ENCODE peak calls at places on chromosomes 3 and 15, in seven cellular contexts. G is stomach, F is ovary, O is tibial artery, Y is mesendoderm, D is psoas muscle, W is aorta. H is an unnamed sample.

GRCh38 chr3:14804835-14805780 is 13.7 kb upstream of the FGD5 start:
- DNase-seq in G (no peak), Y (peak), W (peak), D (no peak), F (no peak), O (no peak), H (no peak)

GRCh38 chr15:26773485-26773877 is 615 bp upstream of the GABRB3 start:
- DNase-seq in Y (peak), F (no peak), W (no peak), G (no peak), O (no peak), D (no peak), H (no peak)

GRCh38 chr15:33089878-33090757 is 104.4 kb downstream of the FMN1 start:
- DNase-seq in W (no peak), F (no peak), O (no peak), D (no peak), G (no peak), Y (no peak), H (no peak)

GRCh38 chr15:92097473-92098178 is 244.1 kb downstream of the SLCO3A1 start:
- DNase-seq in O (no peak), Y (peak), F (no peak), G (peak), W (no peak), D (no peak), H (no peak)

GRCh38 chr3:170809021-170809974 is 60.7 kb downstream of the RPL22L1 start:
- DNase-seq in W (no peak), Y (peak), F (peak), O (no peak), G (no peak), D (no peak), H (no peak)

GRCh38 chr3:14847613-14848541 is 29.1 kb downstream of the FGD5 start:
- DNase-seq in O (peak), D (peak), W (no peak), G (peak), F (no peak), Y (peak), H (peak)

GRCh38 chr3:124078978-124079911 is 87.3 kb upstream of the ROPN1 start:
- DNase-seq in O (no peak), D (no peak), F (no peak), W (no peak), G (no peak), Y (peak), H (peak)

GRCh38 chr3:141797167-141797773 is 34.1 kb downstream of the GRK7 start:
- DNase-seq in W (peak), F (peak), D (peak), O (peak), Y (peak), G (peak), H (peak)

GRCh38 chr15:66765478-66766281 is 63.6 kb downstream of the SMAD6 start:
- DNase-seq in W (peak), O (no peak), G (peak), F (no peak), D (no peak), Y (no peak), H (no peak)

GRCh38 chr15:48577495-48577894 is 68.0 kb downstream of the FBN1 start:
- DNase-seq in Y (no peak), W (no peak), G (no peak), O (no peak), F (no peak), D (no peak), H (no peak)

GRCh38 chr15:39273805-39274411 is 307.0 kb upstream of the THBS1 start:
- DNase-seq in W (no peak), G (peak), O (no peak), F (no peak), Y (no peak), D (no peak), H (no peak)

GRCh38 chr3:183129243-183129642 is 29.9 kb upstream of the MCCC1 start:
- DNase-seq in W (no peak), Y (no peak), D (no peak), G (no peak), O (no peak), F (no peak), H (no peak)

GRCh38 chr3:142945023-142945422 is 18.5 kb downstream of the PAQR9 start:
- DNase-seq in W (no peak), Y (no peak), D (no peak), F (no peak), G (no peak), O (no peak), H (no peak)

GRCh38 chr3:186032321-186032720 is 76.6 kb downstream of the ETV5 start:
- DNase-seq in F (no peak), W (no peak), O (no peak), Y (no peak), D (no peak), G (no peak), H (no peak)

GRCh38 chr3:181782306-181782924 is 70.7 kb downstream of the SOX2 start:
- DNase-seq in W (no peak), Y (peak), O (no peak), G (no peak), D (no peak), F (no peak), H (no peak)

GRCh38 chr3:131091768-131092167 is 65.1 kb downstream of the NEK11 start:
- DNase-seq in W (no peak), O (no peak), D (no peak), Y (peak), G (no peak), F (no peak), H (no peak)

GRCh38 chr3:9861201-9861600 is 17.4 kb upstream of the RPUSD3 start:
- DNase-seq in G (no peak), O (no peak), Y (no peak), W (no peak), D (no peak), F (no peak), H (no peak)

GRCh38 chr15:35691176-35691761 is 145.3 kb upstream of the DPH6 start:
- DNase-seq in Y (no peak), F (no peak), D (no peak), O (no peak), W (no peak), G (no peak), H (no peak)

GRCh38 chr15:35692256-35692867 is 146.4 kb upstream of the DPH6 start:
- DNase-seq in W (no peak), G (no peak), O (no peak), Y (no peak), D (no peak), F (no peak), H (no peak)

GRCh38 chr15:35693887-35694286 is 147.9 kb upstream of the DPH6 start:
- DNase-seq in O (no peak), Y (no peak), W (no peak), G (no peak), D (no peak), F (no peak), H (no peak)

GRCh38 chr15:35695002-35695401 is 149.0 kb upstream of the DPH6 start:
- DNase-seq in O (no peak), Y (no peak), D (no peak), F (no peak), W (no peak), G (no peak), H (no peak)

DNA sequence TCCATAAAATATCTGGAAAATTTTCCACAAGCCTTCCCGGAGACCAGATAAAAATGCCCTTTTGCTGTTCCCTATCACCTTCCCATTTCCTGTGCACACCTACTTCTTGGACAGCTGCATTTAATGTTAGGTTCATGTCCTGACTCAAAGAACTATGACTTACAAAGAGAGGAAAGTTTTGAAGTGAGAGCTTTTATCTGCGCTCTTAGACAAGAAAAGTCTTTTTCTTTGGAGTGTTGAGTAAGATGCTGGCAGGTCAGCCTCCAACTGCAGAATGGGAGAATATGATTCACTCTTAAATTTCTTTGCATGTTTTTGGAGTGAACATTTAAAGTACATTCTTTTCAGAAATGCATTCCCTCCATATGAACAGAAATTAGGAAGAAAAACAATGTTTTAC is 147.3 kb upstream of the DPH6 start:
- DNase-seq in O (no peak), W (no peak), F (no peak), Y (no peak), D (no peak), G (no peak), H (no peak)
- H3K27ac ChIP-seq in O (peak), W (peak), F (no peak), Y (no peak), D (no peak), G (no peak), H (peak)

DNA sequence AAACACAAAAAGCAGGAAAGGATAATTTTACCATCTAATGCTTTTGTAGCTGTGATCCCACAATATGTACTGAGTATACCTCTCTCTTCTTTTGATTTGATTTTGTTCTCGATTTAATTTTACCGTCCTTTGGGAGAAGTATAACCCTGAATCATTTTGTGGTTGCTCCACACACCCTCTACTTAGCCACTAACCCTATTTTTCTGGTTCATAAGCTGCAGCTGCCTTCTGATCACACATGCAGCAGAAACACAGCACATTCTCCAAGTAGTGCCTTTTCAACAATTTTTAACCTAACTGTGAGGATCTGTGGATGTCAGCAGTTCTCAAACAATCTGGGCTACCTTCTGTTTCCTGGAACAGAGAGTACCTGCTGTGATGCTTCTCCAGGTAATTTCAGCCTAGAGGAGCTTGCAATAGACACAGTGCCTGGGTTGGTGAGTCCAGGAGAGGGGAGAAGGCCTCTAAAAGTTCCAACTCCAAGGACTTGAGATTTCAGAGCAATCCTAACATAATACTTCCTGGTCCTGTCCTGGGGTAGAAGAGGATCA is 40.3 kb downstream of the HGD start:
- DNase-seq in D (no peak), F (no peak), O (no peak), W (no peak), G (no peak), Y (no peak), H (no peak)
- H3K27ac ChIP-seq in D (no peak), F (no peak), O (no peak), W (no peak), G (no peak), Y (no peak), H (no peak)

DNA sequence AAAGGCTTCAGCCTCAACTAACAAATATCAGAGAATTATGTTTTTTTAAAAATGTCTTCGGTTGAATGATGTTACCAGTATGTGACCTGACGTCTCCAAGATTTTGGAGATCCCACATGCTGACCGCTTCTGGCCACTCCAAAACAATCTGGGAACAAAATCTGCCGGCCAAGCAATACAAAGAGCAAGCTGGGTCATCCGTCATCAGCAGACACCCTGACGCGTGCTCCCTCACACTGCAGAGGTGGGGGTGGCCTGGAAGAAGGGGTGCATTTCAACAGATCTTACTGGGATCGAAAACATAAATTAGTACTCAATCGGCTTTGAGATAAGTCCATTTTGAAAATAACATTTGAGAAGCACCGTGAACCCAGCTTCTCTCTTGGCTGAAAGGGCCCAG is 33.6 kb downstream of the HES1 start:
- DNase-seq in D (no peak), F (no peak), G (no peak), Y (no peak), W (no peak), O (no peak), H (no peak)
- H3K27ac ChIP-seq in D (no peak), F (no peak), G (no peak), Y (no peak), W (no peak), O (no peak), H (no peak)

DNA sequence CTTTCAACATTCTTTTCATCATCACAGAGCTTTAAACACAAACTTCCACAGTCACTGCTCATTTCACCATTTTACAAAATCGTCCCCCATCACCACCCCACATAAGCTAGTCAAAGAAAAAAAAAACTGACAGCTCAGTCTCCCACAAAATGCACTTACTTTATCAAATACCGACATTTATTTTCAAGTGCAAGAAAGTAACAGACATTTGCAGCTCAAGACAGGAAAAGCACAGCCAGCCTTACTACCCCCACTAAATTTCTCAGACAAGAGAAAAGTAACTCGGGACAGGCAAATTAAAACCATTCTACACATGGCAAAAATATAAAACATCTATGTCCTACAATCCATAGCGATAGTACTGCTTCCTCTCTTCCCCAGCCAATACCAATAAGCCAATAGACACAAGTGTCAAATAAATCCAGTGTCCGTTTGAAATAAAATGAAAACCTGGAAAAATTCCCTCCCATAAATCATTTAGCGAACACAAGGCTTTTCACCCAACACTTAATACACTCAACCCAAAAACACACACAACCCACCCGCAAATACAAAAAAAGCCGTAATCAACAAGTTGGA is 402.3 kb downstream of the SHQ1 start:
- DNase-seq in O (no peak), F (no peak), W (no peak), Y (no peak), G (no peak), D (no peak), H (no peak)
- H3K27ac ChIP-seq in O (peak), F (peak), W (no peak), Y (no peak), G (peak), D (peak), H (peak)

DNA sequence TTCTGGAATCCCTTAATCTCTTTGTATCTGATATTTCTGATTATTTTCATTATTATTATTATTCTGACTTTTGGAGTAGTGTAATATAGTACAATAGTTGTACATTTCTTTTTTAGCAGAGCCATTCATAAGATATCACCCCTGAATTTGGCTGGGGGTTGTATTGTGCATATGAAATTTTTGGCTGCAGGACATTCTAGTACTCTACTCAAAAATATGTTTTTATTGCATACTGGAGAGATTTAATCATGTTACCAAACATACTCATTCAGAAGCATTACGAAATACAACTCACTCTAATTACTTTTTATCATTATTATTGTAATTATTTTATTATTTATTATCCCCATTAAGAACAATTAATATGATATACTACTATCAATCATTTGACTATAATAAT is 589.7 kb upstream of the KCNMB2 start:
- DNase-seq in W (no peak), F (no peak), G (no peak), D (no peak), Y (no peak), O (no peak), H (no peak)
- H3K27ac ChIP-seq in W (no peak), F (no peak), G (no peak), D (no peak), Y (no peak), O (no peak), H (no peak)

H was measured in tibial nerve.